ENCODE peak calls at places on chromosomes 7 and 10, in eight cellular contexts. X is OCI-LY7, L is hepatocyte, E is HCT116, A is PC-9, V is GM23338, N is GM23248, Y is PC-3. D is an unnamed sample. For H3K9me2 and H3K4me1, the result is how much of the 10 kb centered on the place peaks cover.

GRCh38 chr7:135645296-135645904 is 16.9 kb upstream of the STMP1 start:
- DNase-seq in X (peak), L (peak), E (peak), A (no peak), V (peak), N (peak), Y (peak), D (peak)

GRCh38 chr7:19442016-19442785 is 266.6 kb downstream of the POLR1F start:
- DNase-seq in X (peak), L (peak), E (peak), A (no peak), V (peak), N (peak), Y (peak), D (no peak)

GRCh38 chr7:111835066-111835465 is 272.8 kb upstream of the IMMP2L start:
- DNase-seq in X (no peak), L (no peak), E (no peak), A (no peak), V (no peak), N (peak), Y (peak), D (no peak)

GRCh38 chr10:19154375-19154774 is 105.8 kb downstream of the MALRD1 start:
- DNase-seq in X (no peak), L (no peak), E (no peak), A (no peak), V (no peak), N (no peak), Y (no peak), D (no peak)

GRCh38 chr10:89302628-89303027 is 782 bp downstream of the IFIT2 start:
- DNase-seq in X (no peak), L (no peak), E (no peak), A (peak), V (no peak), N (peak), Y (peak), D (no peak)

GRCh38 chr7:101901661-101902491 is 84.5 kb downstream of the CUX1 start:
- DNase-seq in X (no peak), L (no peak), E (no peak), A (no peak), V (no peak), N (peak), Y (no peak), D (no peak)

GRCh38 chr10:79310911-79311573 is 36.2 kb upstream of the PPIF start:
- DNase-seq in X (no peak), L (no peak), E (no peak), A (no peak), V (no peak), N (no peak), Y (no peak), D (no peak)

GRCh38 chr10:4226941-4227540 is 442.0 kb upstream of the KLF6 start:
- DNase-seq in X (no peak), L (no peak), E (no peak), A (no peak), V (no peak), N (no peak), Y (no peak), D (no peak)

GRCh38 chr7:5479133-5479745 is 55.6 kb upstream of the TNRC18 start:
- DNase-seq in X (no peak), L (peak), E (no peak), A (no peak), V (no peak), N (no peak), Y (no peak), D (no peak)

GRCh38 chr10:114053946-114054345 is 10.3 kb downstream of the ADRB1 start:
- DNase-seq in X (no peak), L (no peak), E (no peak), A (no peak), V (no peak), N (peak), Y (no peak), D (no peak)

GRCh38 chr7:48144291-48144768 is 26.9 kb upstream of the ABCA13 start:
- DNase-seq in X (no peak), L (peak), E (no peak), A (peak), V (no peak), N (no peak), Y (peak), D (no peak)

GRCh38 chr10:63515002-63515763 is 6.0 kb upstream of the REEP3 start:
- DNase-seq in X (peak), L (peak), E (no peak), A (peak), V (peak), N (peak), Y (peak), D (no peak)

GRCh38 chr10:87589653-87590052 is 70.0 kb upstream of the PAPSS2 start:
- DNase-seq in X (no peak), L (peak), E (no peak), A (no peak), V (no peak), N (peak), Y (peak), D (no peak)

GRCh38 chr7:127447326-127447945 is 54.9 kb upstream of the ZNF800 start:
- DNase-seq in X (peak), L (no peak), E (peak), A (peak), V (peak), N (peak), Y (peak), D (peak)

GRCh38 chr7:121300685-121301084 is 28.1 kb upstream of the WNT16 start:
- DNase-seq in X (no peak), L (no peak), E (no peak), A (no peak), V (no peak), N (no peak), Y (no peak), D (no peak)

GRCh38 chr10:112963835-112964234 is 13.8 kb downstream of the TCF7L2 start:
- DNase-seq in X (no peak), L (peak), E (no peak), A (peak), V (no peak), N (peak), Y (peak), D (no peak)

GRCh38 chr7:32218741-32219283 is 148.6 kb upstream of the PDE1C start:
- DNase-seq in X (no peak), L (no peak), E (no peak), A (no peak), V (no peak), N (no peak), Y (no peak), D (no peak)

GRCh38 chr10:111122127-111122526 is 45.3 kb downstream of the ADRA2A start:
- DNase-seq in X (no peak), L (no peak), E (no peak), A (no peak), V (no peak), N (no peak), Y (no peak), D (no peak)

GRCh38 chr10:507908-508444 is 181.5 kb downstream of the DIP2C start:
- DNase-seq in X (no peak), L (no peak), E (no peak), A (no peak), V (no peak), N (no peak), Y (no peak), D (no peak)

GRCh38 chr7:140904081-140904480 is 20.6 kb downstream of the BRAF start:
- DNase-seq in X (no peak), L (no peak), E (no peak), A (no peak), V (no peak), N (peak), Y (peak), D (no peak)

GRCh38 chr7:154947604-154948003 is 55.3 kb downstream of the PAXIP1 start:
- DNase-seq in X (no peak), L (no peak), E (no peak), A (no peak), V (peak), N (no peak), Y (no peak), D (no peak)

GRCh38 chr7:154946166-154946565 is 56.8 kb downstream of the PAXIP1 start:
- DNase-seq in X (no peak), L (no peak), E (no peak), A (no peak), V (no peak), N (no peak), Y (no peak), D (no peak)

DNA sequence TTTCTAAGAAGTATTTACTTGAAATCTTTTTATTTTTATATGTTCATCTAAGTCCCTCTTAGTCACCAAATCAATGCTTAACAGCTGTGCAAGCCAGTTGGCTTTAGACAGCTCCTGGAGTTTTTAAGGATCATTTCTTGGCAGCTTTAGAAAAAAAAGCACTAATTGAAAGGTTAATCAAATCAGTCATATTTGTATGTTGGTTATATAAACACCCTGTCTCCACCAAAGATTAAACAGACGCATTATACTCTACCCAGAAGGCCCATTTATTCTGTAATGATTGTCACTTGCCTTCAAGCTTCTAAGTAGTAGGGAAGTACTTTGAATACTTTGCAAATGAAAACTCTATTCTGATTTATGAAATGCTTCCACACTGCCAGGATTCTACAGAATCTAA is 60.2 kb downstream of the PAXIP1 start:
- DNase-seq in X (no peak), L (no peak), E (no peak), A (no peak), V (no peak), N (no peak), Y (no peak), D (no peak)
- H3K9me2 ChIP-seq in X (under half), L (under half), E (under half), A (under half), V (under half), N (under half), Y (under half), D (under half)

GRCh38 chr10:129712000-129712399 is 245.0 kb downstream of the MGMT start:
- DNase-seq in X (no peak), L (no peak), E (no peak), A (no peak), V (no peak), N (no peak), Y (no peak), D (no peak)

GRCh38 chr10:129710510-129710847 is 243.4 kb downstream of the MGMT start:
- DNase-seq in X (no peak), L (peak), E (no peak), A (no peak), V (no peak), N (no peak), Y (no peak), D (no peak)

GRCh38 chr10:129715805-129716785 is 248.0 kb downstream of the EBF3 start:
- DNase-seq in X (no peak), L (no peak), E (no peak), A (no peak), V (no peak), N (no peak), Y (peak), D (no peak)

GRCh38 chr10:129711261-129711660 is 244.2 kb downstream of the MGMT start:
- DNase-seq in X (no peak), L (no peak), E (no peak), A (no peak), V (peak), N (no peak), Y (no peak), D (no peak)

DNA sequence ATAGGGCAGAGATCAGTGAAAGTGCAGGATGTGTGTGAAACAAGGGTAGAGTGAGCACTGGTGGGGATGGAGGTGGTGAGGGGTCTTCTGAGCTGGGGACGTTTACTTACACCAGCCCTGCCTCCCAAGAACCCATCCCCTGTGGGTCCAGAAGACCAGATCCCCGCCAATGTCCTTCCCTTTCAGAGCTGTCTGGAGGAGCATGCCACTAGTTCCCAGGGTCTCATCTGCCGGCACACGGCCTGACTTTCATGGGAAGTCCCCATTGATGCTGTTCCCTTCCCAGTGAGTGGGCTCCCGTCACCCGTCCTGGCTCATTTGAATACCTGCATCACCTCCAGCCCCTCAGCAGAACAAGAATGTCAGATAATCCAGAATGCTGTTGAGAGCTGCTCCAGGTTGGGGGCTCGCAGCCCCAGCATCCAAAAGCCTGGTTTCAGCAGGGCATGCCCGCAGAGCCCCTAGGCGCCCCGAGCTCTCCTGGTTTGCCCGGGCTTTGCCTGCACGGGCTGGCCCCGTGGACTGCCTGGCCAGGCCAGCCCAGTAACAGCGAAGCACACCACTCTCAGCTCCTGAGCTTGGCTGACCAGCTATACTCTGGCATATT is 246.7 kb downstream of the MGMT start:
- DNase-seq in X (no peak), L (no peak), E (no peak), A (no peak), V (no peak), N (no peak), Y (no peak), D (no peak)
- H3K4me1 ChIP-seq in X (under half), L (under half), E (under half), A (under half), V (under half), N (under half), Y (under half), D (under half)

GRCh38 chr7:156143158-156143557 is 330.9 kb upstream of the SHH start:
- DNase-seq in X (no peak), L (no peak), E (no peak), A (no peak), V (no peak), N (no peak), Y (no peak), D (no peak)
- H3K9me2 ChIP-seq in X (under half), L (under half), E (under half), A (under half), V (under half), N (under half), Y (under half), D (under half)

DNA sequence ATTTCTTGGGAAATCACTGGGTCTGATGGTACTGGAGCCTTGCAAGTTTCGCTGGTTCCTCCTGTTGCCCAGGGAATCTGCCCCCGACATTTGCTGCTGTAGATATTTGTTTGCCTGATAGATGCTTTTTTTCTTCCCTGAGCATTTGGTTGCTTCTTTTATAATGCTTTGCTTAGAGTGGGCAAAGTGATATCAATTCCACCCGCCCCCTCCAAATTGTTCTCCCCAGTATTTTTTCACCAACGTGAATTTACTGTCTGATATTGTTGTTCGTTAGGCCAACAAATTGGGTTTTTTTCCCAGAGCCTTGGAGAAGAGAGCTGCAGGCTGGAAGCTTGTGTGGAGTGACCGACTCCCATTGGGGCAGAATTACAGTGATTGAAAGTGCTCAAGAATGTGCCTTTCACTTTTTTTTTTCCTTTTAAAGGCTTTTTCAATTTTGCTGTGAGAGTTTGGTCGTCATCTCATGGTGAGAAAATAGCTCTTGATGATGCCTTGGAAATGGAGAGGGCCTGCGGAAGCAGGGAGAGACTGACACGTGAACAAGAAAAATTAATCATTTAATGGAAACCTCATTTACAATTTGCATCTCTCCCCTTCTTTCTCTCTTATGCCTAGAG is 2.5 kb downstream of the GRK5 start:
- DNase-seq in X (no peak), L (no peak), E (no peak), A (no peak), V (no peak), N (no peak), Y (no peak), D (no peak)
- H3K4me1 ChIP-seq in X (under half), L (under half), E (under half), A (under half), V (under half), N (under half), Y (under half), D (under half)

GRCh38 chr7:73879977-73880681 is 19.2 kb downstream of the TMEM270 start:
- DNase-seq in X (no peak), L (no peak), E (no peak), A (peak), V (no peak), N (peak), Y (no peak), D (no peak)

GRCh38 chr7:73876361-73876760 is 15.4 kb downstream of the TMEM270 start:
- DNase-seq in X (no peak), L (no peak), E (no peak), A (no peak), V (no peak), N (no peak), Y (no peak), D (no peak)

GRCh38 chr7:73880755-73881328 is 19.9 kb downstream of the TMEM270 start:
- DNase-seq in X (no peak), L (no peak), E (no peak), A (no peak), V (no peak), N (peak), Y (no peak), D (no peak)

GRCh38 chr7:73881352-73882059 is 20.5 kb downstream of the TMEM270 start:
- DNase-seq in X (no peak), L (no peak), E (no peak), A (no peak), V (no peak), N (peak), Y (no peak), D (no peak)

GRCh38 chr7:73876973-73877372 is 16.0 kb downstream of the TMEM270 start:
- DNase-seq in X (no peak), L (no peak), E (no peak), A (no peak), V (no peak), N (no peak), Y (no peak), D (no peak)
- H3K9me2 ChIP-seq in X (under half), L (under half), E (under half), A (under half), V (under half), N (under half), Y (under half), D (under half)

GRCh38 chr10:68333905-68334431 is 1.2 kb upstream of the PBLD start:
- DNase-seq in X (no peak), L (no peak), E (no peak), A (no peak), V (no peak), N (peak), Y (no peak), D (no peak)
- H3K4me1 ChIP-seq in X (half or more), L (under half), E (under half), A (under half), V (under half), N (under half), Y (under half), D (under half)

GRCh38 chr7:40374575-40374974 is 239.8 kb downstream of the SUGCT start:
- DNase-seq in X (no peak), L (no peak), E (no peak), A (no peak), V (no peak), N (peak), Y (no peak), D (no peak)
- H3K9me2 ChIP-seq in X (under half), L (under half), E (under half), A (under half), V (under half), N (under half), Y (under half), D (under half)